ENCODE peak calls at places on chromosomes 6 and 20, in six cellular contexts. R is H9, F is IMR-90, D is mesenchymal stem cell, C is H1, N is trophoblast cell. A is an unnamed sample.

GRCh38 chr20:47456952-47457724 is 44.5 kb upstream of the NCOA3 start:
- DNase-seq in R (no peak), F (peak; percentile 72), D (peak; percentile 40), C (no peak), N (peak; percentile 6), A (no peak)

GRCh38 chr20:33947709-33948295 is 45.9 kb upstream of the RALY start:
- DNase-seq in R (peak; percentile 87), F (peak; percentile 27), D (peak; percentile 18), C (peak; percentile 59), N (peak; percentile 49), A (peak; percentile 27)

GRCh38 chr6:82410151-82410621 is 46.6 kb downstream of the TPBG start:
- DNase-seq in R (no peak), F (peak; percentile 54), D (peak; percentile 75), C (no peak), N (peak; percentile 52), A (no peak)

GRCh38 chr6:45187841-45188240 is 140.3 kb upstream of the RUNX2 start:
- DNase-seq in R (no peak), F (peak; percentile 55), D (peak; percentile 18), C (no peak), N (no peak), A (no peak)

GRCh38 chr20:1500496-1500895 is 9.3 kb upstream of the SIRPB2 start:
- DNase-seq in R (peak; percentile 59), F (no peak), D (no peak), C (no peak), N (no peak), A (no peak)

GRCh38 chr6:157372501-157373280 is 8.3 kb upstream of the ZDHHC14 start:
- DNase-seq in R (no peak), F (no peak), D (no peak), C (no peak), N (peak; percentile 67), A (no peak)

GRCh38 chr20:58852559-58853271 is at the start of gene GNAS:
- DNase-seq in R (peak; percentile 86), F (peak; percentile 60), D (peak; percentile 72), C (peak; percentile 61), N (peak; percentile 23), A (peak; percentile 72)

GRCh38 chr20:46485431-46485830 is 27.9 kb downstream of the ZNF334 start:
- DNase-seq in R (no peak), F (no peak), D (no peak), C (no peak), N (no peak), A (no peak)

GRCh38 chr6:156646496-156646895 is 130.7 kb upstream of the ARID1B start:
- DNase-seq in R (no peak), F (no peak), D (no peak), C (no peak), N (no peak), A (no peak)

GRCh38 chr6:2215342-2215741 is 30.1 kb downstream of the GMDS start:
- DNase-seq in R (no peak), F (no peak), D (no peak), C (no peak), N (no peak), A (no peak)
- H4K91ac ChIP-seq in R (no peak overlapping the region), F (no peak overlapping the region), D (no peak overlapping the region), C (no peak overlapping the region), N (no peak overlapping the region), A (no peak overlapping the region)

GRCh38 chr6:30103630-30104179 is 9.2 kb downstream of the TRIM31 start:
- DNase-seq in R (no peak), F (no peak), D (no peak), C (no peak), N (no peak), A (no peak)
- H3K23ac ChIP-seq in R (no peak overlapping the region), F (peak overlapping the region; percentile 58), D (no peak overlapping the region), C (no peak overlapping the region), N (no peak overlapping the region), A (no peak overlapping the region)

DNA sequence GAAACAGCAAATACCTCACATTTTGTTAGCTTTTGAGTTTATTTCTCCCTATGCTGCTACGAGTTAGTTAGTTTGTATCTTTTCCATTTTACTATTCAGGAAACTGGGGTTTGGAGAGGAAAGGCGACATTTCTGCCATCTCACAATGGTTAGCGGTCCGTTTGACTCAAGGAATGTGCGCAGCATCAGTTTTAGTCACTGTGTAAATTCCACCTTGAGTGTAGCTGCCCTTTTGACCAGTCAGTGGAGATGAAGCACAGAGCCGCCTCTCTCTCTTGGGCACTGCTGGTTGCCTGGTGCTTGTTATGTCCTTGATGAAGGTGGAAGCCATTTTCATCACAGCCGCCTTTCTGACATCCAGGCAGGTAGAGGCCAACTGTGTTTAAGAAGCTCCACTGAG is 185.5 kb downstream of the SCP2D1 start:
- DNase-seq in R (no peak), F (no peak), D (no peak), C (no peak), N (no peak), A (no peak)
- H4K91ac ChIP-seq in R (no peak overlapping the region), F (no peak overlapping the region), D (no peak overlapping the region), C (no peak overlapping the region), N (no peak overlapping the region), A (no peak overlapping the region)

DNA sequence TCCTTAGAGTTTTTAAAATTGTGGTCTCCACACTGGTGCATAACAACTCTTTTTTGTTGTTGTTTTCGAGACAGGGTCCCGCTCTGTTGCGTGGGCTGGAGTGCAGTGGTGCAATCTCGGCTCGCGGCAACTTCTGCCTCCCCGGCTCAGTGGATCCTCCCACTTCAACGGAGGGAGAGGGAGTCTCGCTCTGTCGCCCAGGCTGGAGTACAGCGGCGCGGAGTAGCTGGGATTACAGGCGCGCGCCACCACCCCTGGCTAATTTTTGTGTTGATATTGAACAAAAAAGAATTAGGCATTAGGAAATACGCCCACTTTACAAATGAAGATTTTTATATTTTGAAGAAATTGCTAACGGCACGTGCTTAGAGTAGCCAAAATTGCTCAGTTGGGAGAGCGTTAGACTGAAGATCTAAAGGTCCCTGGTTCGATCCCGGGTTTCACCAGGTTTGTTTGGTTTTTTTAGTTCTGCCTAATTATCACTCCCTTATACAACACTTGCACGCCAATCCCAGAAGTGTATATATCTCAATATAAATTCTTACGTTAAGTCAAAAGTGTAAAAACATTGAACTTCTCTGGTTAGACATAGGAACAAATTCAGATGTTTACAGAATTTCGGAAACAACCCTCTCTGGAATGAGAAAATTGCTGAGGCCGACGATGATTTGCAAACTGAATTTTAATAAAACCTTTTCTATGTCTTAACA is 159.6 kb downstream of the TRIM27 start:
- DNase-seq in R (no peak), F (no peak), D (no peak), C (no peak), N (peak; percentile 45), A (no peak)
- H3K23ac ChIP-seq in R (no peak overlapping the region), F (no peak overlapping the region), D (no peak overlapping the region), C (no peak overlapping the region), N (no peak overlapping the region), A (no peak overlapping the region)

DNA sequence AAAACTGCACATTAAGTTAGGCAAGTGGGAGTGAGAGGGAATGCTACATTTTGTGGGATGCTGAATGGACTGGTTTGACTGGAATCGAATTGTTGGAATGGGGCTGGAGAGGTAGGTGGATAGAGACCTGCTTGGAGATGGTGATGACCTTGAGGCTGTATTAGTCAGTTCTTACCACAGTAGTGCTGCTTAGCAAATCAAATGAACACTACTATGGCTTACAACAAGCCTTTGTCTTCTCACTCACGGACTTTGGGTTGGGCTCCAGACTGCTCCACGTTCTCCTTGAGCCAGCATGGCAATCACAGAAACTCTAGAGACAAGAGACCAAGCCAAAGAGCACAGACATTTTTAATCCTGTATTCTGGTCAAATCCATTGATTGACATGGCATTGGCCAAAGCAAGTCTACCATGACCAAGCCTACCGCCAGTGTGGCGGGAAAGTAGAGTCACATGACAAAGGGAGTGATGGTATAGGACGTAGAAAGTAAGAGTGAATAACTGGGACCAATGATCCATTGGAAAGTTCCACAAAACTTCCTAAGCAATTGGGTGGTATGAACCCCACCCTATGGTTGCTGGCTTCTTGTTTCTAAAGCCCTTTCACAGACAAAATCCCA is 70.3 kb upstream of the FOXP4 start:
- DNase-seq in R (no peak), F (no peak), D (no peak), C (no peak), N (no peak), A (no peak)
- H4K91ac ChIP-seq in R (no peak overlapping the region), F (no peak overlapping the region), D (no peak overlapping the region), C (no peak overlapping the region), N (no peak overlapping the region), A (no peak overlapping the region)

GRCh38 chr6:158854214-158855101 is 35.3 kb upstream of the EZR start:
- DNase-seq in R (peak; percentile 74), F (peak; percentile 83), D (peak; percentile 89), C (no peak), N (no peak), A (no peak)

GRCh38 chr6:158853872-158854213 is 34.7 kb upstream of the EZR start:
- DNase-seq in R (no peak), F (no peak), D (peak; percentile 50), C (no peak), N (no peak), A (no peak)

GRCh38 chr6:158850807-158851115 is 31.6 kb upstream of the EZR start:
- DNase-seq in R (no peak), F (peak; percentile 28), D (no peak), C (no peak), N (no peak), A (no peak)

GRCh38 chr6:158852312-158853071 is 33.3 kb upstream of the EZR start:
- DNase-seq in R (no peak), F (no peak), D (no peak), C (no peak), N (no peak), A (no peak)

GRCh38 chr6:158853072-158853871 is 34.1 kb upstream of the EZR start:
- DNase-seq in R (peak; percentile 99), F (peak; percentile 79), D (peak; percentile 90), C (peak; percentile 97), N (peak; percentile 94), A (peak; percentile 67)
- H3K23ac ChIP-seq in R (peak overlapping the region; percentile 53), F (peak overlapping the region; percentile 58), D (no peak overlapping the region), C (peak overlapping the region; percentile 15), N (peak overlapping the region; percentile 67), A (no peak overlapping the region)

DNA sequence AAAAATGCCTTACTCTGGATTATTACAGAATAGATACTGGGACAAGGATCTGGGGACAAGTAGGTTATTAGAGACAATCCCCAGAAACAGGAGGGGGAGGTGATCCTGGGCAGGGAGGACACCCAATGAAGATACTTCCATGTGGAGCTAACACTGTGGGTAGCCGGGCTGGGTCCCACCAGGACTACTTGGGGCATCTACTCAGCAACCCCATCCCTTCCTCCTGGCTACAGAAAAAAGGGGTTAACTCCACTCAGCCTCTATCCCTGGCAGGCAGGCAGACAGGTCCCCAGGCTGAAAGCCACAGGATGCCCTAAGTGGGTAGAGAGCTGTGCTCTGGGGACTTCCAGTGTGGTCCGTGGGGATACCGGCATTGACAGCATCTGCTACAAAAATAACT is 68.0 kb upstream of the NXT1 start:
- DNase-seq in R (no peak), F (no peak), D (no peak), C (no peak), N (no peak), A (no peak)
- H4K91ac ChIP-seq in R (no peak overlapping the region), F (no peak overlapping the region), D (no peak overlapping the region), C (no peak overlapping the region), N (no peak overlapping the region), A (no peak overlapping the region)

GRCh38 chr6:104625536-104625935 is 234.2 kb downstream of the HACE1 start:
- DNase-seq in R (peak; percentile 49), F (peak; percentile 16), D (peak; percentile 91), C (no peak), N (peak; percentile 73), A (no peak)
- H3K23ac ChIP-seq in R (no peak overlapping the region), F (no peak overlapping the region), D (no peak overlapping the region), C (no peak overlapping the region), N (no peak overlapping the region), A (no peak overlapping the region)